ENCODE peak calls at places on chromosomes 7 and 10, in four cellular contexts. S, K, X and N are unnamed samples.

GRCh38 chr10:93403152-93403551 is 79.0 kb downstream of the MYOF start:
- DNase-seq in S (no peak), K (no peak), X (no peak), N (no peak)

GRCh38 chr10:104925232-104925851 is 284.3 kb downstream of the SORCS3 start:
- DNase-seq in S (no peak), K (peak; percentile 16), X (no peak), N (no peak)

GRCh38 chr10:57395921-57396320 is 871.8 kb downstream of the IPMK start:
- DNase-seq in S (no peak), K (no peak), X (no peak), N (no peak)

GRCh38 chr10:13681528-13681927 is 94.8 kb downstream of the PRPF18 start:
- DNase-seq in S (peak; percentile 6), K (no peak), X (no peak), N (no peak)

GRCh38 chr10:6580279-6581029 is 378 bp upstream of the PRKCQ start:
- DNase-seq in S (peak; percentile 96), K (peak; percentile 84), X (peak; percentile 74), N (no peak)

GRCh38 chr10:105140600-105140999 is 499.5 kb downstream of the SORCS3 start:
- DNase-seq in S (no peak), K (no peak), X (no peak), N (no peak)

GRCh38 chr10:124236818-124237217 is 143.4 kb upstream of the CHST15 start:
- DNase-seq in S (no peak), K (no peak), X (peak; percentile 43), N (no peak)

GRCh38 chr10:60778214-60778977 is at the start of gene CDK1:
- DNase-seq in S (peak; percentile 97), K (peak; percentile 94), X (peak; percentile 95), N (peak; percentile 99)

GRCh38 chr7:6279341-6279740 is 6.9 kb upstream of the CYTH3 start:
- DNase-seq in S (no peak), K (no peak), X (no peak), N (no peak)

GRCh38 chr10:13877154-13877909 is 290.6 kb downstream of the PRPF18 start:
- DNase-seq in S (no peak), K (no peak), X (peak; percentile 65), N (no peak)

GRCh38 chr10:113993489-113993932 is 50.2 kb upstream of the ADRB1 start:
- DNase-seq in S (no peak), K (no peak), X (peak; percentile 41), N (no peak)
- TF ChIP-seq CTCF in S (no peak), K (no peak), X (no peak), N (peak; percentile 72)

GRCh38 chr7:19069842-19070241 is 47.6 kb downstream of the TWIST1 start:
- DNase-seq in S (no peak), K (no peak), X (no peak), N (no peak)
- TF ChIP-seq CTCF in S (no peak), K (no peak), X (no peak), N (peak; percentile 59)

GRCh38 chr10:8075282-8076260 is 21.1 kb downstream of the GATA3 start:
- DNase-seq in S (no peak), K (no peak), X (no peak), N (no peak)
- TF ChIP-seq CTCF in S (no peak), K (no peak), X (no peak), N (peak; percentile 30)

DNA sequence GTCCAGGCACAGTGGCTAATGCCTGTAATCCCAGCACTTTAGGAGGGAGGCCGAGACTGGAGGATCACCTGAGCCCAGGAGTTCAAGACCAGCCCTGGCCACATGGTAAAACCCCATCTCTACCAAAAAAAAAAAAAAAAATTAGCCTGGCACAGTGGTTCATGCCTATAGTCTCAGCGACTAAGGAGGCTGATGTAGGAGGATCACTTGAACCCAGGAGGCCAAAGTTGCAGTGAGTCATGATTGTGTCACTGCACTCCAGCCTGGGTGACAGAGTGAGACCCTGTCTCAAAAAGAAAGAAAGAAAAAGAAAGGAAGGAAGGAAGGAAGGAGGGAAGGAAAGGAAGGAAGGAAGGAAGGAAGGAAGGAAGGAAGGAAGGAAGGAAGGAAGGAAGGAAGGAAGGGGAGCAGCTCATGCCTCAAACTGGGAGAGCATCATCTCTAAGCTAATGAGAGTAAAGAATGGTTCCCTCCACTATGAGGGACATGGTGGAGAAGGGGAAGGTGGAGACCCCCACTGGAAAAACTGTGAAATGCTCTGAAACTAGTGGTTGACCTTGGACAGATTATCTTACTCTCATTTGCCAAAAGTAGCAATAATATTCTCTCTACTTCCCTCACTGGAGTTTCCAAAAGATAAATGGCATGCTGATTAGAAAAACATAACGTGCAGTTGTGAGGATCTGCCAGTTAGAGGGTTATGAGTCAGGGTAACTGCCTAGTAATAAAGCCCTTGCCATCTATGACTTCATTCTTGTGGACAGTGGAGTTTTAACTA is 16.8 kb downstream of the GIMAP5 start:
- DNase-seq in S (no peak), K (peak; percentile 23), X (no peak), N (no peak)
- TF ChIP-seq CTCF in S (peak; percentile 63), K (peak; percentile 31), X (peak; percentile 57), N (no peak)

GRCh38 chr7:7330997-7331396 is 148.7 kb downstream of the C1GALT1 start:
- DNase-seq in S (no peak), K (no peak), X (no peak), N (no peak)
- TF ChIP-seq CTCF in S (no peak), K (no peak), X (no peak), N (peak; percentile 33)

DNA sequence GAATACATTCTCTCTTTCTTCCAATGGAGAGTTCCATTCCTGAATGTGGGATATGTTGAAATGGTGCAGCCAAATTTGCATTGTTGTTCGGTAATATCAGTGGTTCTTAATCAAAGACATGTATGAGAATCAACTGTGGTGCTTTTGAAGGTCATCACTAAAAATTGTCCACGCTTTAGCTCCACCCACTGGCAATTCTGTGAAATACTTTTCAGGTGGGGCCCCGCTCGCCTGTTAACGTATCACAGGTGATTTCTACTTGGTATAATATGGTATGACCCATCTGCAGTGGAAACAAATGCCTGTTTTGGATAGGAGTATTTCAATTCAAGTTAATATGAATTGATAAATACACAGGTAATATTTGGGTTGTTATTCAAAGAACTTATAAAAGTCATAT is 178.4 kb downstream of the NSUN6 start:
- DNase-seq in S (no peak), K (no peak), X (no peak), N (no peak)
- TF ChIP-seq CTCF in S (no peak), K (no peak), X (peak; percentile 35), N (peak; percentile 50)